ENCODE peak calls at places on chromosomes 1 and 21, in ten cellular contexts. F is germinal center; I is HT1080; H is stimulated activated CD4-positive, alpha-beta T cell treated with anti-CD3 and anti-CD28 coated beads, Interleukin-12 subunit alpha, Interleukin-12 subunit beta, amount 100 ng/mL, for 48 hours; J is esophagus muscularis mucosa; O is IMR-90; R is astrocyte of the spinal cord; Y is HEK293T; V is activated T-helper 1 cell treated with anti-CD3 and anti-CD28 coated beads, Interleukin-12 subunit alpha, Interleukin-12 subunit beta, Interleukin-2, Interleukin-4 antibody, amounts not matched to agents 30 ng/mL and 10 ng/mL and 1 ng/mL, durations not matched to agents 14 hours and 24 hours and 36 hours; P is activated CD4-positive, alpha-beta T cell treated with anti-CD3 and anti-CD28 coated beads, Interleukin-2, amount 50 U/mL, for 24 hours. W is an unnamed sample.

GRCh38 chr21:29005696-29006095 is 13.0 kb upstream of the LTN1 start:
- DNase-seq in O (peak; percentile 26), V (no peak), P (no peak), R (no peak), F (no peak), I (peak; percentile 21), Y (no peak), H (no peak), J (peak; percentile 74), W (no peak)

GRCh38 chr1:116982319-116983004 is 19.1 kb upstream of the CD101 start:
- DNase-seq in O (no peak), P (no peak), R (no peak), H (no peak), J (peak; percentile 89), F (no peak), Y (no peak), I (no peak), V (no peak), W (no peak)

GRCh38 chr1:47727051-47727708 is 270.0 kb downstream of the TRABD2B start:
- DNase-seq in V (no peak), J (no peak), H (no peak), F (no peak), O (no peak), P (no peak), Y (no peak), R (no peak), I (no peak), W (no peak)

GRCh38 chr1:186082235-186082937 is 292.7 kb downstream of the TPR start:
- DNase-seq in O (peak; percentile 73), J (peak; percentile 93), V (no peak), I (peak; percentile 39), H (peak; percentile 2), R (peak; percentile 62), P (no peak), Y (peak; percentile 76), F (peak; percentile 42), W (peak; percentile 56)

GRCh38 chr1:221643404-221644175 is 98.3 kb downstream of the DUSP10 start:
- DNase-seq in Y (no peak), H (no peak), J (no peak), I (no peak), P (no peak), F (no peak), V (no peak), O (no peak), R (no peak), W (no peak)

GRCh38 chr1:162717548-162717947 is 73.0 kb upstream of the HSD17B7 start:
- DNase-seq in P (no peak), J (no peak), I (no peak), Y (no peak), O (no peak), R (no peak), F (no peak), V (no peak), H (no peak), W (no peak)

GRCh38 chr1:159800177-159800935 is 1.8 kb upstream of the FCRL6 start:
- DNase-seq in I (no peak), H (no peak), V (peak; percentile 26), Y (no peak), O (no peak), J (no peak), F (no peak), P (no peak), R (no peak), W (peak; percentile 55)

GRCh38 chr1:44806025-44806703 is 987 bp downstream of the DYNLT4 start:
- DNase-seq in V (no peak), P (no peak), Y (no peak), R (no peak), J (no peak), H (no peak), F (no peak), I (no peak), O (no peak), W (no peak)

GRCh38 chr21:45892156-45892919 is 89.2 kb upstream of the COL6A1 start:
- DNase-seq in O (no peak), I (no peak), R (no peak), P (no peak), Y (no peak), J (no peak), F (no peak), H (no peak), V (no peak), W (peak; percentile 75)

GRCh38 chr1:16124377-16125087 is 31.3 kb downstream of the EPHA2 start:
- DNase-seq in H (no peak), O (no peak), F (no peak), J (no peak), P (no peak), Y (no peak), V (no peak), R (no peak), I (no peak), W (no peak)

GRCh38 chr1:101128211-101128727 is 102.7 kb upstream of the DPH5 start:
- DNase-seq in Y (no peak), V (no peak), P (no peak), F (peak; percentile 37), H (no peak), R (no peak), J (no peak), I (no peak), O (no peak), W (peak; percentile 66)

GRCh38 chr1:174159253-174160108 is at the start of gene RABGAP1L:
- DNase-seq in J (peak; percentile 97), O (peak; percentile 92), H (peak; percentile 83), R (peak; percentile 96), F (peak; percentile 92), V (peak; percentile 89), Y (peak; percentile 93), I (peak; percentile 94), P (peak; percentile 78), W (peak; percentile 97)

GRCh38 chr1:163186910-163187309 is 15.8 kb downstream of the RGS5 start:
- DNase-seq in R (no peak), V (no peak), F (no peak), O (no peak), J (no peak), Y (no peak), H (no peak), I (no peak), P (no peak), W (no peak)

GRCh38 chr1:62735491-62736171 is 47.4 kb upstream of the DOCK7 start:
- DNase-seq in R (peak; percentile 52), F (no peak), I (peak; percentile 82), J (no peak), P (no peak), O (peak; percentile 82), H (no peak), V (no peak), Y (no peak), W (no peak)

GRCh38 chr21:43316156-43316845 is 110.6 kb downstream of the SIK1 start:
- DNase-seq in P (no peak), I (no peak), R (no peak), F (no peak), O (no peak), Y (no peak), J (no peak), H (no peak), V (no peak), W (no peak)